ENCODE peak calls at places on chromosomes 5 and 9, in eight cellular contexts. G is stimulated activated CD8-positive, alpha-beta memory T cell treated with anti-CD3 and anti-CD28 coated beads, Interleukin-15, amount 100 ng/mL, for 1 hour; E is mesendoderm; Q is left ventricle myocardium inferior; R is RCC 7860; U is caudate nucleus; A is posterior vena cava; F is left cardiac atrium. J is an unnamed sample.
A peak's percentile ranks its signal among the peaks of the same experiment; 100 is the strongest.

GRCh38 chr5:79346420-79346824 is 110.5 kb downstream of the JMY start:
- DNase-seq in G (no peak), E (peak; percentile 30), Q (no peak), R (peak; percentile 57), U (no peak), A (no peak), F (no peak), J (no peak)

GRCh38 chr9:133534346-133535284 is at the start of gene ADAMTSL2:
- DNase-seq in G (peak; percentile 11), E (peak; percentile 74), Q (peak; percentile 84), R (no peak), U (peak; percentile 40), A (peak; percentile 89), F (peak; percentile 85), J (no peak)

GRCh38 chr5:180629703-180630382 is 19.6 kb downstream of the FLT4 start:
- DNase-seq in G (no peak), E (no peak), Q (no peak), R (no peak), U (no peak), A (no peak), F (no peak), J (no peak)

GRCh38 chr9:134206317-134207300 is 42.2 kb upstream of the RNU6ATAC start:
- DNase-seq in G (no peak), E (no peak), Q (no peak), R (no peak), U (no peak), A (peak; percentile 60), F (peak; percentile 20), J (no peak)

GRCh38 chr5:111563041-111563822 is 50.9 kb upstream of the STARD4 start:
- DNase-seq in G (no peak), E (no peak), Q (no peak), R (peak; percentile 83), U (no peak), A (no peak), F (no peak), J (no peak)

GRCh38 chr9:89598926-89599325 is 5.9 kb upstream of the GADD45G start:
- DNase-seq in G (no peak), E (no peak), Q (no peak), R (no peak), U (no peak), A (peak; percentile 40), F (no peak), J (no peak)

GRCh38 chr5:133483406-133484090 is 128.8 kb downstream of the FSTL4 start:
- DNase-seq in G (no peak), E (no peak), Q (peak; percentile 29), R (no peak), U (no peak), A (no peak), F (no peak), J (peak; percentile 15)

GRCh38 chr9:129568560-129569505 is 52.1 kb downstream of the C9orf50 start:
- DNase-seq in G (no peak), E (peak; percentile 64), Q (peak; percentile 55), R (no peak), U (no peak), A (no peak), F (peak; percentile 63), J (peak; percentile 35)

GRCh38 chr5:146208916-146209522 is 5.6 kb downstream of the RBM27 start:
- DNase-seq in G (no peak), E (no peak), Q (no peak), R (no peak), U (no peak), A (no peak), F (no peak), J (no peak)

GRCh38 chr5:120504057-120504456 is 40.0 kb downstream of the PRR16 start:
- DNase-seq in G (no peak), E (no peak), Q (no peak), R (no peak), U (no peak), A (no peak), F (no peak), J (no peak)

GRCh38 chr5:91022518-91022917 is 360.6 kb downstream of the ARRDC3 start:
- DNase-seq in G (no peak), E (no peak), Q (no peak), R (no peak), U (no peak), A (no peak), F (no peak), J (no peak)

GRCh38 chr5:119287547-119288073 is 68.2 kb upstream of the TNFAIP8 start:
- DNase-seq in G (no peak), E (peak; percentile 83), Q (no peak), R (peak; percentile 89), U (no peak), A (no peak), F (no peak), J (no peak)

GRCh38 chr9:684055-684949 is 157.2 kb upstream of the DMRT1 start:
- DNase-seq in G (no peak), E (peak; percentile 76), Q (no peak), R (peak; percentile 51), U (no peak), A (no peak), F (no peak), J (no peak)

GRCh38 chr9:92245005-92245797 is 48.3 kb downstream of the IARS1 start:
- DNase-seq in G (no peak), E (no peak), Q (no peak), R (peak; percentile 96), U (no peak), A (no peak), F (no peak), J (no peak)

GRCh38 chr5:169812786-169813185 is 167.5 kb downstream of the INSYN2B start:
- DNase-seq in G (no peak), E (no peak), Q (no peak), R (no peak), U (no peak), A (no peak), F (no peak), J (no peak)

GRCh38 chr5:81631124-81631523 is 119.8 kb downstream of the SSBP2 start:
- DNase-seq in G (peak; percentile 3), E (no peak), Q (no peak), R (no peak), U (no peak), A (no peak), F (no peak), J (no peak)

GRCh38 chr5:9538504-9538903 is 7.4 kb downstream of the SEMA5A start:
- DNase-seq in G (no peak), E (no peak), Q (no peak), R (no peak), U (no peak), A (no peak), F (no peak), J (no peak)

GRCh38 chr5:151222769-151223446 is 984 bp downstream of the CCDC69 start:
- DNase-seq in G (no peak), E (no peak), Q (peak; percentile 47), R (no peak), U (no peak), A (peak; percentile 83), F (peak; percentile 72), J (peak; percentile 80)

GRCh38 chr9:127574089-127574921 is 37.8 kb upstream of the STXBP1 start:
- DNase-seq in G (no peak), E (no peak), Q (no peak), R (peak; percentile 82), U (no peak), A (no peak), F (peak; percentile 43), J (peak; percentile 82)

GRCh38 chr9:87909310-87910041 is 8.3 kb upstream of the SPATA31C1 start:
- DNase-seq in G (no peak), E (peak; percentile 27), Q (no peak), R (peak; percentile 66), U (no peak), A (peak; percentile 41), F (no peak), J (no peak)

GRCh38 chr5:108345541-108346171 is 36.2 kb downstream of the FBXL17 start:
- DNase-seq in G (no peak), E (peak; percentile 53), Q (no peak), R (peak; percentile 46), U (no peak), A (no peak), F (no peak), J (no peak)